ENCODE peak calls at places on chromosome 11, in four cellular contexts. X is CD8-positive, alpha-beta memory T cell; T is IMR-90; E is heart right ventricle. Q is an unnamed sample. For H3K4me1, the result is how much of the 10 kb centered on the place peaks cover.

GRCh38 chr11:121829159-121829643 is 286.8 kb downstream of the BLID start:
- DNase-seq in X (no peak), E (peak), T (peak), Q (no peak)

GRCh38 chr11:112785717-112786116 is 175.5 kb upstream of the NCAM1 start:
- DNase-seq in T (peak), E (peak), X (no peak), Q (no peak)

GRCh38 chr11:111841370-111842053 is 29.9 kb downstream of the ALG9 start:
- DNase-seq in X (peak), E (peak), T (peak), Q (peak)

GRCh38 chr11:43427971-43428370 is 69.3 kb downstream of the TTC17 start:
- DNase-seq in X (no peak), T (peak), E (no peak), Q (no peak)

GRCh38 chr11:70606951-70607330 is 208.6 kb downstream of the CTTN start:
- DNase-seq in E (no peak), T (no peak), X (no peak), Q (no peak)

GRCh38 chr11:20093775-20094174 is 66.5 kb downstream of the DBX1 start:
- DNase-seq in E (no peak), X (no peak), T (peak), Q (no peak)

GRCh38 chr11:14193644-14194043 is 165.3 kb downstream of the RRAS2 start:
- DNase-seq in T (no peak), X (no peak), E (no peak), Q (no peak)

GRCh38 chr11:75499423-75500305 is 26.1 kb downstream of the GDPD5 start:
- DNase-seq in X (no peak), T (peak), E (no peak), Q (no peak)

GRCh38 chr11:114892381-114893197 is 214.3 kb downstream of the NXPE2 start:
- DNase-seq in T (no peak), E (no peak), X (no peak), Q (no peak)

GRCh38 chr11:15911377-15912044 is 444.8 kb downstream of the SOX6 start:
- DNase-seq in E (peak), T (peak), X (no peak), Q (no peak)

GRCh38 chr11:60954421-60954820 is 2.4 kb upstream of the SLC15A3 start:
- DNase-seq in X (no peak), E (no peak), T (no peak), Q (no peak)

DNA sequence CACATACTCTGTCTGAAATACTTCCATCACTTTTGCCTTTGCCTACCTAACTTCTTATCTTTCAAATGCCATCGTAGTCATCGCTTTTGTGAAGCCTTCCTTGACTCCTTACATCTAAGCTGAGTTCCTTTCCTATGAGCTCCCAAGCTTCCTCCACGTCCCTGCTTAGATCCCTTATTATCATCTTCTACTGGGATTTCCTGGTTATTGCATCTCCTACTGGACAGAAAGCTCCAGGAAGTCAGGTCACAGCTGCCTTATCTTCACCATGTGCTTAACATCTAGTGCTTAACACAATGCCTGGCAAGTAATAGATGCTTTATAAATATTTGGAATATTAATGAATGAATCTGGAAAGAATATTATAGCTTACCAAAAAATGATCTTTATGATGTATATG is 5.9 kb downstream of the YPEL4 start:
- DNase-seq in E (no peak), T (peak), X (no peak), Q (no peak)
- H3K4me1 ChIP-seq in E (half or more), T (under half), X (under half), Q (under half)

DNA sequence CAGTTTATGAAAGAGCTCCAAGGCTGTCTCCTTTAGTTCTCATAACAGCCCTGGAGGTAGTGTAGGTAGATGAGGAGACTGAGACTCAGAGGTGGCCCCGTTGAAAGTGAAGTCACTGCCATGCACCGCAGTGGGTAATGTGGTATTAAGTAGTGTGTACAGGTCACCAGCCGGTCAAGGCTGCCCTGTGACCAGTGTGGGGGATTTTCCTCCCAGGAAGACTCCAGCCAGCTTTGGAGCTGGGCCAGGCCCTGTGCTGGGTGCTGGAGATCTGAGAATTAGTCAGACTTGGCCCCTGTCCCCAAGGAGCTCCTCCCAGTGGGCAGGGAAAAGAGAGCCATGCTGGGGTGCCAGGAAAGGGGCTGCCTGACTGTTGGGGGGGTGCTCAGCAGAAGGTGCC is 5.3 kb downstream of the OMP start:
- DNase-seq in T (peak), E (no peak), X (no peak), Q (no peak)
- H3K4me1 ChIP-seq in T (under half), E (under half), X (under half), Q (under half)

GRCh38 chr11:65621460-65621859 is 5.9 kb downstream of the PCNX3 start:
- DNase-seq in X (no peak), T (no peak), E (no peak), Q (no peak)
- H3K4me1 ChIP-seq in X (under half), T (under half), E (under half), Q (under half)

GRCh38 chr11:64865286-64866172 is 12.9 kb downstream of the EHD1 start:
- DNase-seq in T (peak), X (no peak), E (no peak), Q (peak)
- H3K4me1 ChIP-seq in T (half or more), X (half or more), E (half or more), Q (under half)

GRCh38 chr11:8772571-8772970 is 90.0 kb downstream of the RPL27A start:
- DNase-seq in E (no peak), X (no peak), T (no peak), Q (no peak)
- H3K4me1 ChIP-seq in E (half or more), X (under half), T (under half), Q (under half)

GRCh38 chr11:9901931-9902330 is 238.1 kb downstream of the SWAP70 start:
- DNase-seq in E (no peak), T (no peak), X (no peak), Q (no peak)
- H3K4me1 ChIP-seq in E (under half), T (under half), X (under half), Q (under half)